ENCODE peak calls at places on chromosomes 3 and 15, in seven cellular contexts. I is dorsolateral prefrontal cortex, E is uterus, L is spleen, U is substantia nigra, M is ovary, D is lower lobe of right lung. W is an unnamed sample.

GRCh38 chr3:44055951-44056350 is 185.7 kb upstream of the TOPAZ1 start:
- DNase-seq in I (no peak), E (no peak), L (no peak), U (no peak), M (no peak), D (no peak), W (no peak)

GRCh38 chr15:61331019-61331418 is 101.9 kb upstream of the RORA start:
- DNase-seq in I (no peak), E (no peak), L (no peak), U (no peak), M (no peak), D (no peak), W (no peak)

GRCh38 chr3:100400424-100400781 is 486 bp downstream of the TOMM70 start:
- DNase-seq in I (no peak), E (no peak), L (no peak), U (no peak), M (no peak), D (no peak), W (no peak)

GRCh38 chr15:44261007-44261706 is 27.4 kb upstream of the GOLM2 start:
- DNase-seq in I (no peak), E (no peak), L (no peak), U (no peak), M (no peak), D (no peak), W (no peak)

GRCh38 chr3:173920386-173920785 is 522.8 kb downstream of the NLGN1 start:
- DNase-seq in I (no peak), E (no peak), L (no peak), U (no peak), M (no peak), D (no peak), W (no peak)

GRCh38 chr3:120749843-120750242 is 7.3 kb downstream of the GTF2E1 start:
- DNase-seq in I (no peak), E (no peak), L (no peak), U (no peak), M (no peak), D (no peak), W (no peak)

GRCh38 chr15:63291507-63291906 is 14.1 kb downstream of the APH1B start:
- DNase-seq in I (no peak), E (no peak), L (no peak), U (no peak), M (no peak), D (no peak), W (no peak)

GRCh38 chr15:85379403-85380131 is 836 bp upstream of the AKAP13 start:
- DNase-seq in I (no peak), E (no peak), L (no peak), U (no peak), M (no peak), D (no peak), W (no peak)

GRCh38 chr3:127712881-127713771 is 40.4 kb downstream of the ABTB1 start:
- DNase-seq in I (no peak), E (no peak), L (peak; percentile 58), U (no peak), M (no peak), D (no peak), W (no peak)

GRCh38 chr3:33717616-33717865 is 513 bp downstream of the CLASP2 start:
- DNase-seq in I (no peak), E (peak; percentile 54), L (peak; percentile 93), U (peak; percentile 70), M (no peak), D (peak; percentile 84), W (no peak)

GRCh38 chr3:169147246-169148008 is 516.1 kb downstream of the MECOM start:
- DNase-seq in I (no peak), E (peak; percentile 20), L (peak; percentile 74), U (no peak), M (peak; percentile 10), D (peak; percentile 56), W (no peak)

GRCh38 chr3:136819784-136820640 is 1.1 kb downstream of the SLC35G2 start:
- DNase-seq in I (peak; percentile 49), E (peak; percentile 30), L (peak; percentile 84), U (peak; percentile 60), M (peak; percentile 62), D (peak; percentile 71), W (peak; percentile 64)

GRCh38 chr3:176663819-176664218 is 533.5 kb downstream of the TBL1XR1 start:
- DNase-seq in I (no peak), E (no peak), L (no peak), U (no peak), M (no peak), D (no peak), W (no peak)

GRCh38 chr3:148162132-148162531 is 535.6 kb upstream of the AGTR1 start:
- DNase-seq in I (no peak), E (no peak), L (no peak), U (no peak), M (no peak), D (no peak), W (no peak)

GRCh38 chr15:40441736-40442531 is 1.2 kb downstream of the BAHD1 start:
- DNase-seq in I (no peak), E (no peak), L (peak; percentile 88), U (no peak), M (peak; percentile 59), D (no peak), W (no peak)

GRCh38 chr15:69787791-69788190 is 309.9 kb downstream of the TLE3 start:
- DNase-seq in I (no peak), E (no peak), L (no peak), U (no peak), M (no peak), D (no peak), W (no peak)

GRCh38 chr15:96586901-96587300 is 256.4 kb downstream of the NR2F2 start:
- DNase-seq in I (no peak), E (no peak), L (no peak), U (no peak), M (no peak), D (no peak), W (no peak)

DNA sequence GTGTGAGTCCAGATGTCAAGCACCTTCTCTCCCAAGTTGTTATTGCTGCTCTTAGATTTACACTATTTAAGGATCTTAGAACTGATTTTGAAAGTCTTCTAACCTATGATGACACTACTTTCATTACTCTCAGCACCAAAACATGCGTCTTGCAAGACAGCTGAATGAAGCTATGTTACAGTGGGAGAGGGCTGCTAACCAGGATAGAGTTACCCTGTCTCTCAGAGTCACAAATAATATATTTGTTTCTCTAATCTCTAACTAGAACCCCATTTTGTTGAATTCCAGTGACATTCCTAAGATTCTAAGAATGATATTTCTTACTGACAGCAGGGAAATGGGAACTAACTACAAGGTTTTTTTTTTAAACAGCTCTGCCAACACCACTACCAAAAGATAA is 455.5 kb downstream of the MAGI1 start:
- DNase-seq in I (no peak), E (no peak), L (no peak), U (no peak), M (no peak), D (no peak), W (no peak)
- H3K27ac ChIP-seq in I (no peak overlapping the region), E (no peak overlapping the region), L (no peak overlapping the region), U (no peak overlapping the region), M (no peak overlapping the region), D (no peak overlapping the region), W (no peak overlapping the region)

GRCh38 chr15:73685561-73685960 is 1.4 kb downstream of the CD276 start:
- DNase-seq in I (no peak), E (no peak), L (no peak), U (no peak), M (no peak), D (no peak), W (no peak)

GRCh38 chr15:73685981-73686380 is 1.8 kb downstream of the CD276 start:
- DNase-seq in I (no peak), E (no peak), L (no peak), U (no peak), M (no peak), D (no peak), W (no peak)

GRCh38 chr15:73688455-73688854 is 4.3 kb downstream of the CD276 start:
- DNase-seq in I (no peak), E (no peak), L (peak; percentile 28), U (no peak), M (no peak), D (no peak), W (no peak)

GRCh38 chr15:73683624-73684536 is at the start of gene CD276:
- DNase-seq in I (peak; percentile 75), E (peak; percentile 68), L (peak; percentile 82), U (peak; percentile 62), M (peak; percentile 78), D (peak; percentile 90), W (no peak)

DNA sequence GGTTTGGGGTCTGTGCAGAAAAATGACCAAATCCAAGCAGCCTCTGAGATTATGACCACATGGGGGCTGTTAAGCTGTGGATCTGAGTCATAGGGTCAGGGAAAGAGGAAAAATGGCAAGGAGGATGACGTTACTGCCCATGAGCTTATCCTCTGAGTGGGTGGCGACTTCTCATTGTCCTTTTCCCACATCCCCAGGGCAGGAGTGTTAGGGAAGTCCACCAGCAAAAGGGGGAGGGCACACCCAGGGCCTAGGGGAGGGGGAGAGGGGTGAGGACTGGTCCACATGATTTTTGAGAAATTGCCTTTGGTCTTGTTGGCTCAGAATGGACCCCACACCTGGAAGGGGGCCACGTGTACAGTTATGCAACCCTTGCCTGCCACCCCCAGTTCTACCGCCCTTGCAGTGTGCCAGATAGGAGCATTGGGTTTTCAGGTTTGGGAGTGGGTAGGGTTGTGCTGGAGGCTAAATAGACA is 2.6 kb downstream of the CD276 start:
- DNase-seq in I (no peak), E (no peak), L (peak; percentile 43), U (no peak), M (no peak), D (no peak), W (no peak)
- H3K27ac ChIP-seq in I (no peak overlapping the region), E (no peak overlapping the region), L (no peak overlapping the region), U (no peak overlapping the region), M (no peak overlapping the region), D (no peak overlapping the region), W (no peak overlapping the region)

GRCh38 chr3:177830411-177830849 is 633.1 kb upstream of the TBL1XR1 start:
- DNase-seq in I (no peak), E (peak; percentile 86), L (no peak), U (no peak), M (no peak), D (no peak), W (peak; percentile 49)

GRCh38 chr3:177824841-177825240 is 627.6 kb upstream of the TBL1XR1 start:
- DNase-seq in I (no peak), E (peak; percentile 43), L (no peak), U (no peak), M (no peak), D (no peak), W (no peak)

GRCh38 chr3:177824190-177824786 is 627.0 kb upstream of the TBL1XR1 start:
- DNase-seq in I (peak; percentile 46), E (peak; percentile 82), L (no peak), U (no peak), M (peak; percentile 31), D (no peak), W (no peak)

GRCh38 chr3:177826253-177826652 is 629.0 kb upstream of the TBL1XR1 start:
- DNase-seq in I (no peak), E (no peak), L (no peak), U (no peak), M (no peak), D (no peak), W (no peak)

GRCh38 chr3:177827517-177828249 is 630.4 kb upstream of the TBL1XR1 start:
- DNase-seq in I (no peak), E (no peak), L (no peak), U (no peak), M (no peak), D (no peak), W (peak; percentile 69)
- H3K27ac ChIP-seq in I (no peak overlapping the region), E (no peak overlapping the region), L (no peak overlapping the region), U (no peak overlapping the region), M (no peak overlapping the region), D (no peak overlapping the region), W (peak overlapping the region; percentile 17)

DNA sequence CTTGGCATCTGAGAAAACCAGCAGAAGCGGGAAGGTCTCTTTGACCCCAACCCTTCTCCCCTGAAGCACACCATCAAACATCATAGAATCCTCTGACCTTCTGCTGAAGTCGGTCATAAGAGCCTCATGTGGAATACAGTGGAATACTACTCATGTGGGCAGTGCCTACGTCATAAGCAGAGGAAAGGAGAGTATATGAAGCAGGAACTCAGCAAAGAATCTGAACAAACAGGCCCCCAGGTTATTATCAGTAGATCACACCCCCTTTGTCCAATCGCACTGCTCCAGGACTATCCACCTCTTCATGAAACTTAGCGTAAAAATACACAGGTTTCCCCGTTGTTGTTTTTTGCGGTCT is 394.1 kb upstream of the PROK2 start:
- DNase-seq in I (no peak), E (no peak), L (no peak), U (no peak), M (no peak), D (no peak), W (no peak)
- H3K27ac ChIP-seq in I (peak overlapping the region; percentile 96), E (no peak overlapping the region), L (no peak overlapping the region), U (no peak overlapping the region), M (no peak overlapping the region), D (no peak overlapping the region), W (no peak overlapping the region)

W was measured in epithelial cell of prostate.